ENCODE peak calls at places on chromosomes 1 and 21, in ten cellular contexts. M is suprapubic skin; F is uterus; L is K562; D is CD8-positive, alpha-beta T cell; R is PC-3; H is ascending aorta; K is sigmoid colon; B is CD4-positive, alpha-beta T cell; Z is tibial artery. N is an unnamed sample.

GRCh38 chr1:27572679-27573426 is 31.1 kb downstream of the AHDC1 start:
- DNase-seq in M (no peak), F (peak; percentile 51), L (peak; percentile 78), D (no peak), R (no peak), H (peak; percentile 84), K (peak; percentile 75), B (no peak), Z (peak; percentile 68), N (no peak)

GRCh38 chr1:56139786-56140185 is 439.6 kb downstream of the PLPP3 start:
- DNase-seq in M (no peak), F (no peak), L (no peak), D (no peak), R (no peak), H (no peak), K (no peak), B (no peak), Z (no peak), N (no peak)

GRCh38 chr1:112637257-112638108 is 17.9 kb downstream of the CAPZA1 start:
- DNase-seq in M (no peak), F (no peak), L (no peak), D (no peak), R (peak; percentile 26), H (no peak), K (no peak), B (no peak), Z (no peak), N (peak; percentile 13)

GRCh38 chr21:42556960-42557359 is 43.3 kb downstream of the SLC37A1 start:
- DNase-seq in M (peak; percentile 51), F (peak; percentile 4), L (no peak), D (no peak), R (no peak), H (peak; percentile 34), K (peak; percentile 38), B (no peak), Z (peak; percentile 17), N (no peak)

GRCh38 chr1:58618303-58618702 is 41.3 kb upstream of the TACSTD2 start:
- DNase-seq in M (peak; percentile 75), F (peak; percentile 54), L (no peak), D (no peak), R (peak; percentile 91), H (peak; percentile 90), K (peak; percentile 71), B (no peak), Z (peak; percentile 43), N (peak; percentile 73)

GRCh38 chr1:53731201-53731600 is 7.8 kb downstream of the GLIS1 start:
- DNase-seq in M (no peak), F (no peak), L (no peak), D (no peak), R (no peak), H (no peak), K (no peak), B (no peak), Z (no peak), N (no peak)

GRCh38 chr1:247415423-247416361 is at the start of gene NLRP3:
- DNase-seq in M (no peak), F (no peak), L (no peak), D (peak; percentile 10), R (peak; percentile 73), H (no peak), K (peak; percentile 68), B (peak; percentile 29), Z (peak; percentile 49), N (peak; percentile 13)

GRCh38 chr1:86913399-86913895 is 479 bp downstream of the SELENOF start:
- DNase-seq in M (no peak), F (no peak), L (no peak), D (no peak), R (peak; percentile 34), H (peak; percentile 65), K (no peak), B (peak; percentile 16), Z (no peak), N (no peak)

GRCh38 chr1:15023976-15024375 is 129.6 kb upstream of the TMEM51 start:
- DNase-seq in M (no peak), F (no peak), L (no peak), D (no peak), R (no peak), H (no peak), K (no peak), B (no peak), Z (no peak), N (no peak)

GRCh38 chr1:228016181-228016510 is 9.3 kb downstream of the WNT3A start:
- DNase-seq in M (no peak), F (no peak), L (no peak), D (no peak), R (no peak), H (peak; percentile 35), K (no peak), B (no peak), Z (no peak), N (no peak)

GRCh38 chr21:44708213-44708865 is 3.0 kb downstream of the TSPEAR start:
- DNase-seq in M (no peak), F (no peak), L (no peak), D (no peak), R (no peak), H (peak; percentile 4), K (no peak), B (no peak), Z (no peak), N (no peak)

GRCh38 chr1:198153804-198154203 is 3.0 kb upstream of the NEK7 start:
- DNase-seq in M (no peak), F (no peak), L (no peak), D (no peak), R (no peak), H (no peak), K (no peak), B (no peak), Z (no peak), N (no peak)

GRCh38 chr1:21126324-21126723 is 50.4 kb downstream of the EIF4G3 start:
- DNase-seq in M (no peak), F (no peak), L (no peak), D (no peak), R (peak; percentile 13), H (no peak), K (no peak), B (no peak), Z (no peak), N (no peak)

GRCh38 chr1:178086294-178087255 is 7.3 kb upstream of the RASAL2 start:
- DNase-seq in M (no peak), F (no peak), L (no peak), D (no peak), R (no peak), H (no peak), K (no peak), B (no peak), Z (no peak), N (no peak)

GRCh38 chr1:164667600-164667999 is 108.6 kb downstream of the PBX1 start:
- DNase-seq in M (no peak), F (no peak), L (no peak), D (no peak), R (no peak), H (no peak), K (no peak), B (no peak), Z (no peak), N (no peak)

GRCh38 chr21:43207043-43207315 is 38.2 kb downstream of the CRYAA start:
- DNase-seq in M (peak; percentile 32), F (no peak), L (no peak), D (no peak), R (no peak), H (peak; percentile 37), K (no peak), B (no peak), Z (no peak), N (no peak)

GRCh38 chr21:25721987-25722386 is 12.7 kb downstream of the ATP5PF start:
- DNase-seq in M (no peak), F (no peak), L (no peak), D (no peak), R (no peak), H (no peak), K (no peak), B (no peak), Z (no peak), N (no peak)

GRCh38 chr1:229230893-229231753 is 39.8 kb upstream of the RAB4A start:
- DNase-seq in M (no peak), F (peak; percentile 36), L (no peak), D (no peak), R (peak; percentile 44), H (no peak), K (peak; percentile 61), B (no peak), Z (no peak), N (peak; percentile 42)

GRCh38 chr1:15485534-15486091 is 9.7 kb downstream of the CELA2B start:
- DNase-seq in M (no peak), F (no peak), L (no peak), D (no peak), R (no peak), H (no peak), K (no peak), B (no peak), Z (no peak), N (no peak)

DNA sequence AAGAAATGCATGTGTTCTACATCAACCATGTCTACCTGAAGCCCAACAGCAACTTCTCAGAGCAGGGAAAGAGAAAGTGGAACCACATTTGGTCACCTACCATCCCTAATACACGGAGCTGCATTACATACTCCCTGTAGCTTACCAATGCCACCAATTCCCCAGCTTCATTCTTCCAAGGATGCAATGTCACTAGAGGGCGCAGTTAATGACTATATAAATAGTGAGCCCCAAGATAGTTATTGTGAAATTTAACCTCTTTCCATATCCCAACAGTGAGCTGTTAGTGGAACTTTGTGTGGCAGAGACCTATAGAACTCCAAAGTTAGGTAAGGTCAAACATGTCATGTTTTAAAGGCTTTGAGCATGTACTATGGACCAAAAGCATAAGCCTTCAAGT is 618.3 kb downstream of the SMYD3 start:
- DNase-seq in M (no peak), F (no peak), L (no peak), D (no peak), R (peak; percentile 77), H (no peak), K (no peak), B (no peak), Z (no peak), N (peak; percentile 24)
- TF ChIP-seq CTCF in M (no peak), F (no peak), L (peak; percentile 50), D (no peak), R (peak; percentile 87), H (no peak), K (no peak), B (peak; percentile 36), Z (no peak), N (peak; percentile 30)

GRCh38 chr1:195376190-195376589 is 1232.0 kb downstream of the KCNT2 start:
- DNase-seq in M (no peak), F (no peak), L (no peak), D (no peak), R (peak; percentile 21), H (no peak), K (no peak), B (no peak), Z (no peak), N (no peak)
- TF ChIP-seq CTCF in M (no peak), F (no peak), L (peak; percentile 19), D (no peak), R (peak; percentile 45), H (no peak), K (no peak), B (no peak), Z (no peak), N (no peak)

GRCh38 chr1:159945483-159946241 is at the start of gene IGSF9:
- DNase-seq in M (peak; percentile 86), F (peak; percentile 88), L (peak; percentile 89), D (peak; percentile 67), R (peak; percentile 99), H (peak; percentile 89), K (peak; percentile 90), B (peak; percentile 72), Z (peak; percentile 69), N (peak; percentile 94)
- TF ChIP-seq CTCF in M (peak; percentile 50), F (peak; percentile 78), L (peak; percentile 72), D (peak; percentile 67), R (peak; percentile 82), H (peak; percentile 73), K (peak; percentile 52), B (peak; percentile 63), Z (peak; percentile 47), N (peak; percentile 48)

GRCh38 chr1:41023279-41023990 is 1.9 kb upstream of the SLFNL1 start:
- DNase-seq in M (no peak), F (no peak), L (peak; percentile 67), D (no peak), R (peak; percentile 30), H (no peak), K (no peak), B (no peak), Z (no peak), N (peak; percentile 17)
- TF ChIP-seq CTCF in M (no peak), F (no peak), L (peak; percentile 49), D (no peak), R (peak; percentile 52), H (peak; percentile 33), K (no peak), B (no peak), Z (peak; percentile 31), N (peak; percentile 50)

N was measured in Calu3.